ENCODE peak calls at places on chromosome 4, in four cellular contexts. One of them, this sample, is unnamed.

GRCh38 chr4:76977113-76977512 is 27.6 kb downstream of the SEPTIN11 start:
- DNase-seq in AG04449: no peak
- DNase-seq in GM23338: no peak
- DNase-seq in fibroblast of mammary gland: no peak
- DNase-seq in this sample: no peak

GRCh38 chr4:25953740-25954139 is 39.7 kb downstream of the SMIM20 start:
- DNase-seq in AG04449: no peak
- DNase-seq in fibroblast of mammary gland: peak
- DNase-seq in GM23338: no peak
- DNase-seq in this sample: no peak

GRCh38 chr4:32824321-32824720 is 2104.2 kb downstream of the PCDH7 start:
- DNase-seq in fibroblast of mammary gland: peak
- DNase-seq in GM23338: no peak
- DNase-seq in AG04449: no peak
- DNase-seq in this sample: no peak

GRCh38 chr4:182578402-182578801 is 335.2 kb downstream of the TENM3 start:
- DNase-seq in fibroblast of mammary gland: peak
- DNase-seq in AG04449: peak
- DNase-seq in GM23338: peak
- DNase-seq in this sample: no peak

GRCh38 chr4:48602222-48602621 is 112.2 kb downstream of the ZAR1 start:
- DNase-seq in AG04449: no peak
- DNase-seq in fibroblast of mammary gland: peak
- DNase-seq in GM23338: no peak
- DNase-seq in this sample: no peak

GRCh38 chr4:15737255-15737654 is 34.4 kb downstream of the BST1 start:
- DNase-seq in fibroblast of mammary gland: no peak
- DNase-seq in AG04449: no peak
- DNase-seq in GM23338: no peak
- DNase-seq in this sample: no peak

GRCh38 chr4:98626350-98626749 is 32.1 kb downstream of the TSPAN5 start:
- DNase-seq in fibroblast of mammary gland: peak
- DNase-seq in AG04449: peak
- DNase-seq in GM23338: no peak
- DNase-seq in this sample: no peak

GRCh38 chr4:136392576-136392975 is 1139.7 kb downstream of the PCDH18 start:
- DNase-seq in GM23338: no peak
- DNase-seq in fibroblast of mammary gland: peak
- DNase-seq in AG04449: no peak
- DNase-seq in this sample: no peak

GRCh38 chr4:110619001-110619350 is 3.9 kb downstream of the PITX2 start:
- DNase-seq in GM23338: no peak
- DNase-seq in AG04449: no peak
- DNase-seq in fibroblast of mammary gland: no peak
- DNase-seq in this sample: no peak

DNA sequence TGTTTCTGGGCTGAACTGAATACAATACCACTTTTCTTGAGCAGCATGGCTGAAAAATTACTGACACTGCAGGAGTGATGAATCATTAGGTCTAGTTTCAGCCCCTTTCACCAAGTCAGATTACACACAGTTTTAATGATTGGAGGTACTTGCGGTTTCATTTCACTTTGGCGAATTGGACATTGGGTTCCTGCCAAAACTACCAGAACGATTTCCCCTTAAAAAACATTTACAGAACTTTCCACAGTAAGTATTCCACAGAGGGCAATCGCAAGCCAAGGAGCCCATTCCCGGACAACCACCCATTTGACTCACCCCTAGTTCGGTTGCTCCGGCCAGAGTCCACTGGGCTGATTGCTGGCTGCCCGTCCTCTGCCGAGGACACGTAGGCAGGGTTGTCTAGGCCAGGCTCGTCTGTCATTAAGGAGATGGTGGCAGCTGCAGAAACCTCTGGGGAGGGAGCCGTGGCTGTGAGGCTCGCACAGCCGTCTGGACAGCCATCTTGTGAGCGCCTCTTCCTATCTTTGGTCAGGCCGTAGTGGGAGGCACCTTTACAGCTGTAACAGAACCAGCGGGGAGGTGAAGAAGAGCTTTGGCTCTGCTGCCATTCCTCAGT is 83.5 kb downstream of the LNX1 start:
- DNase-seq in AG04449: no peak
- DNase-seq in GM23338: no peak
- DNase-seq in fibroblast of mammary gland: peak
- DNase-seq in this sample: no peak
- H3K4me3 ChIP-seq in AG04449: no peak
- H3K4me3 ChIP-seq in GM23338: no peak
- H3K4me3 ChIP-seq in fibroblast of mammary gland: peak
- H3K4me3 ChIP-seq in this sample: no peak

GRCh38 chr4:185011408-185011807 is 6.9 kb upstream of the HELT start:
- DNase-seq in fibroblast of mammary gland: no peak
- DNase-seq in GM23338: peak
- DNase-seq in AG04449: no peak
- DNase-seq in this sample: no peak
- TF ChIP-seq CTCF in fibroblast of mammary gland: peak
- TF ChIP-seq CTCF in GM23338: peak
- TF ChIP-seq CTCF in AG04449: peak
- TF ChIP-seq CTCF in this sample: peak

GRCh38 chr4:147288512-147288911 is 192.4 kb upstream of the EDNRA start:
- DNase-seq in AG04449: no peak
- DNase-seq in fibroblast of mammary gland: no peak
- DNase-seq in GM23338: no peak
- DNase-seq in this sample: no peak
- H3K4me3 ChIP-seq in AG04449: no peak
- H3K4me3 ChIP-seq in fibroblast of mammary gland: no peak
- H3K4me3 ChIP-seq in GM23338: no peak
- H3K4me3 ChIP-seq in this sample: no peak

GRCh38 chr4:92266521-92266920 is 37.2 kb upstream of the GRID2 start:
- DNase-seq in GM23338: no peak
- DNase-seq in fibroblast of mammary gland: no peak
- DNase-seq in AG04449: no peak
- DNase-seq in this sample: no peak

GRCh38 chr4:92268642-92269041 is 35.1 kb upstream of the GRID2 start:
- DNase-seq in fibroblast of mammary gland: no peak
- DNase-seq in GM23338: no peak
- DNase-seq in AG04449: no peak
- DNase-seq in this sample: no peak

GRCh38 chr4:92265066-92265465 is 38.7 kb upstream of the GRID2 start:
- DNase-seq in GM23338: no peak
- DNase-seq in AG04449: no peak
- DNase-seq in fibroblast of mammary gland: no peak
- DNase-seq in this sample: no peak

GRCh38 chr4:92265798-92266197 is 38.0 kb upstream of the GRID2 start:
- DNase-seq in fibroblast of mammary gland: no peak
- DNase-seq in GM23338: no peak
- DNase-seq in AG04449: no peak
- DNase-seq in this sample: no peak

DNA sequence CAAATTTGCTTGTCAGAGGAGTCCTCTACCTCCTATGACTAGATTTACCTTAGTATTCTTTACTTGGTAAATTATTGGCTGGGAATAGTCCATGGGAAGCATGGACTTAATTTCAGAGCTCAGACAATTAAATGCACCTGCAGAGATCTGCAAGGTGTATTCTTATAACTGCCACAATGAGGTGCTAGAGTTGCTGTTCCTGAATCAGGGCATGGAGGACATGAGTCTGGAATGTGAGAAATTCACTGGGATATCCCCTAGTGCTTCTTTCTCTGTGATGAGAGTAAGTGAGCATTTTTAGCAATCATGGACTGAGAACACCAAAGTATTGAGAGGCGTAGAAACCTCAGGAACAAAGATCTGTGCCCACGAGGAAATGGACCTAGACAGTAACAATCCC is 32.9 kb upstream of the GRID2 start:
- DNase-seq in GM23338: peak
- DNase-seq in AG04449: no peak
- DNase-seq in fibroblast of mammary gland: no peak
- DNase-seq in this sample: no peak
- TF ChIP-seq CTCF in GM23338: peak
- TF ChIP-seq CTCF in AG04449: no peak
- TF ChIP-seq CTCF in fibroblast of mammary gland: no peak
- TF ChIP-seq CTCF in this sample: no peak

GRCh38 chr4:143403551-143403816 is 66.8 kb downstream of the GAB1 start:
- DNase-seq in AG04449: no peak
- DNase-seq in GM23338: no peak
- DNase-seq in fibroblast of mammary gland: no peak
- DNase-seq in this sample: no peak
- H3K4me3 ChIP-seq in AG04449: no peak
- H3K4me3 ChIP-seq in GM23338: no peak
- H3K4me3 ChIP-seq in fibroblast of mammary gland: no peak
- H3K4me3 ChIP-seq in this sample: no peak

GRCh38 chr4:54237770-54238169 is 8.7 kb downstream of the PDGFRA start:
- DNase-seq in AG04449: no peak
- DNase-seq in GM23338: no peak
- DNase-seq in fibroblast of mammary gland: no peak
- DNase-seq in this sample: no peak

GRCh38 chr4:54234497-54235205 is 5.6 kb downstream of the PDGFRA start:
- DNase-seq in fibroblast of mammary gland: no peak
- DNase-seq in AG04449: no peak
- DNase-seq in GM23338: peak
- DNase-seq in this sample: no peak

GRCh38 chr4:54233128-54233696 is 4.1 kb downstream of the PDGFRA start:
- DNase-seq in fibroblast of mammary gland: peak
- DNase-seq in AG04449: no peak
- DNase-seq in GM23338: peak
- DNase-seq in this sample: peak

GRCh38 chr4:54233697-54234496 is 4.8 kb downstream of the PDGFRA start:
- DNase-seq in GM23338: peak
- DNase-seq in AG04449: no peak
- DNase-seq in fibroblast of mammary gland: peak
- DNase-seq in this sample: peak

GRCh38 chr4:54238389-54238788 is 9.3 kb downstream of the PDGFRA start:
- DNase-seq in fibroblast of mammary gland: no peak
- DNase-seq in AG04449: no peak
- DNase-seq in GM23338: no peak
- DNase-seq in this sample: no peak
- TF ChIP-seq CTCF in fibroblast of mammary gland: no peak
- TF ChIP-seq CTCF in AG04449: no peak
- TF ChIP-seq CTCF in GM23338: no peak
- TF ChIP-seq CTCF in this sample: no peak

GRCh38 chr4:10099521-10100325 is 16.9 kb downstream of the WDR1 start:
- DNase-seq in GM23338: no peak
- DNase-seq in AG04449: no peak
- DNase-seq in fibroblast of mammary gland: no peak
- DNase-seq in this sample: no peak
- H3K4me3 ChIP-seq in GM23338: no peak
- H3K4me3 ChIP-seq in AG04449: no peak
- H3K4me3 ChIP-seq in fibroblast of mammary gland: no peak
- H3K4me3 ChIP-seq in this sample: no peak

DNA sequence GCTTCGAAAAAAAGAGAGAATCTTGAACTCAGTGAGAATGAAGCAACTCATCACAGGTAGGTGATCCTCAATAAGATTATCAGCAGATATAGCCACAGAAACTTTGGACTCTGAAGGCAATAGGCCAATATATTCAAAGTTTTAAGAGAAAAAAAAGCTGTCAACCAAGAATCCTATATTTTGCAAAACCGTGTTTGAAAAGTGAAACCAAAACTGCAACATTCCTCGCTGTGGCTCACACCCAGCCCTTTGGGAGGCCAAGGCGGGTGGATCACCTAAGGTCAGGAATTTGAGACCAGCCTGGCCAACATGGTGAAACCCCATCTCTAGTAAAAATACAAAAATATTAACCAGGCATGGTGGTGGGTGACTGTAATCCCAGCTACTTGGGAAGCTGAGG is 22.8 kb downstream of the MAD2L1 start:
- DNase-seq in fibroblast of mammary gland: no peak
- DNase-seq in AG04449: no peak
- DNase-seq in GM23338: no peak
- DNase-seq in this sample: no peak
- TF ChIP-seq CTCF in fibroblast of mammary gland: no peak
- TF ChIP-seq CTCF in AG04449: no peak
- TF ChIP-seq CTCF in GM23338: no peak
- TF ChIP-seq CTCF in this sample: no peak

GRCh38 chr4:90824266-90825167 is 697.3 kb downstream of the CCSER1 start:
- DNase-seq in GM23338: no peak
- DNase-seq in fibroblast of mammary gland: no peak
- DNase-seq in AG04449: no peak
- DNase-seq in this sample: no peak

GRCh38 chr4:90825849-90826248 is 698.7 kb downstream of the CCSER1 start:
- DNase-seq in AG04449: no peak
- DNase-seq in fibroblast of mammary gland: no peak
- DNase-seq in GM23338: no peak
- DNase-seq in this sample: no peak
- H3K4me3 ChIP-seq in AG04449: no peak
- H3K4me3 ChIP-seq in fibroblast of mammary gland: no peak
- H3K4me3 ChIP-seq in GM23338: no peak
- H3K4me3 ChIP-seq in this sample: no peak

This sample was measured in LNCaP clone FGC.